ENCODE peak calls at places on chromosome 4, in four cellular contexts. U is A673; N is CD4-positive, CD25-positive, alpha-beta regulatory T cell; L is neuronal stem cell. O is an unnamed sample. For H3K9me3, the result is how much of the 10 kb centered on the place peaks cover.

GRCh38 chr4:26420438-26420837 is 69.8 kb downstream of the CCKAR start:
- DNase-seq in U (no peak), N (no peak), L (no peak), O (no peak)

GRCh38 chr4:33658971-33659370 is 2585.3 kb downstream of the ARAP2 start:
- DNase-seq in U (no peak), N (no peak), L (no peak), O (no peak)

GRCh38 chr4:100165809-100166208 is 24.5 kb downstream of the DDIT4L start:
- DNase-seq in U (no peak), N (no peak), L (peak), O (no peak)

GRCh38 chr4:84511703-84512102 is 12.6 kb upstream of the NKX6-1 start:
- DNase-seq in U (no peak), N (no peak), L (no peak), O (no peak)

GRCh38 chr4:147160908-147161513 is 215.3 kb upstream of the TTC29 start:
- DNase-seq in U (peak), N (no peak), L (peak), O (no peak)

GRCh38 chr4:16897991-16898827 is at the start of gene LDB2:
- DNase-seq in U (peak), N (no peak), L (peak), O (no peak)

GRCh38 chr4:88007304-88008132 is at the start of gene PKD2:
- DNase-seq in U (peak), N (peak), L (peak), O (peak)

GRCh38 chr4:188423039-188423438 is 283.8 kb downstream of the TRIML1 start:
- DNase-seq in U (no peak), N (no peak), L (no peak), O (no peak)

GRCh38 chr4:146095091-146095690 is 80.3 kb upstream of the LSM6 start:
- DNase-seq in U (peak), N (peak), L (peak), O (no peak)

GRCh38 chr4:8391972-8392371 is 48.6 kb downstream of the ACOX3 start:
- DNase-seq in U (peak), N (peak), L (no peak), O (no peak)

GRCh38 chr4:72896515-72896914 is 173.0 kb downstream of the COX18 start:
- DNase-seq in U (no peak), N (no peak), L (no peak), O (no peak)

GRCh38 chr4:236028-236427 is 69.2 kb downstream of the ZNF732 start:
- DNase-seq in U (no peak), N (no peak), L (no peak), O (no peak)

DNA sequence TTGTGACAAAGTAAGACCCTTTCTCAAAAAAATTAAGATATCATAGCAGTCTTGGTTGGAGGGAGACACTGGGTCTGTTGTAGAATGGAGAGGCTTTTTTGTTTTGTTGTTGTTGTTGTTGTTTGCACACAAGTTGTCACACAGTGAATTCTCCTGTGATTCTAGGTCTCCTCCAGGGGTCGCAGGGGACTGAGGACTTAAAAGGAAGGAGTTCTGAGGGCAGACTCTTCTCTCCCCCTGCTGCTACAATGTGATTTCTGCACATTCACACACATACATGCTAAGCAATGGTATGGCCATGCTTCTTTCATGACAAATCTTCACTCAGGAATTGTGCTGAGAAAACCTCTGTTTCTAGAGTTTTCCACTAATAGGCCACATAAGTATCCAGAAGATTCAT is 71.1 kb downstream of the ZNF732 start:
- DNase-seq in U (no peak), N (no peak), L (no peak), O (no peak)
- H3K9me3 ChIP-seq in U (under half), N (under half), L (half or more), O (under half)

GRCh38 chr4:17985832-17986231 is 35.7 kb downstream of the LCORL start:
- DNase-seq in U (no peak), N (no peak), L (no peak), O (no peak)
- H3K9me3 ChIP-seq in U (half or more), N (under half), L (half or more), O (under half)

GRCh38 chr4:18813055-18813454 is 791.5 kb upstream of the LCORL start:
- DNase-seq in U (no peak), N (no peak), L (no peak), O (no peak)

GRCh38 chr4:18816228-18816891 is 794.8 kb upstream of the LCORL start:
- DNase-seq in U (no peak), N (no peak), L (no peak), O (no peak)

GRCh38 chr4:18813771-18814170 is 792.2 kb upstream of the LCORL start:
- DNase-seq in U (no peak), N (no peak), L (no peak), O (no peak)

GRCh38 chr4:18815779-18816173 is 794.2 kb upstream of the LCORL start:
- DNase-seq in U (peak), N (no peak), L (no peak), O (no peak)

DNA sequence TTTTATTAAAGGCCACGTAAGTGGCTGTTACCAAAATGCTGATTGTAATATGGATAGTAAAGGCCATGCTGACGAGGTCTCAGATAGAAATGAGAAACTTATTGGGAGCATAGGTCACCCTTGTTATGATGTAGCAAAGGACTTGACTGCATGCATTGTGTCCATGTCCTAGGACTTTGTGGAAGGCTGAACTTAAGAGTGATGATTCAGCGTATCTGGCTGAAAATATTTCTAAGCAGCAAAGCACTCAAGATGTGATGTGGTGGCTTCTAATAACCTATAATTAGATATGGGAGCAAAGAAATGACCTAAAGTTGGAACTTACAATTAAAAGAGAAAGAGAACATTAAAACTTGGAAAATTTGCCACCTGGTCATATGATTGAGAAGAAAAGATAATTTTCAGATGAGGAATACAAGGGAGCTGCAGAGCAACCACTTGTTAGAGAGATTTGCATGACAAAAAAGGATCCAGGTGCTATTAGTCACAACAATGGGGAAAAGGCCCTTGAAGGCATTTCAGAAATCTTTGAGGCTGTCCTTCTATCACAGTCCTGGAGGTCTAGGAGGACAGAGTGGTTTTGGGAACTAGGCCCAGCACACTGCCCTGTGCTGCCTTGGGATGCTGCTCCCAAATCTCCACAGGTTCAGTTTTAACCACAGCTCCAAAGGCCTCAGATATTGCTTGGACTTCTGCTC is 793.7 kb upstream of the LCORL start:
- DNase-seq in U (no peak), N (no peak), L (no peak), O (no peak)
- H3K9me3 ChIP-seq in U (under half), N (under half), L (under half), O (under half)

GRCh38 chr4:135073389-135073788 is 871.8 kb upstream of the PABPC4L start:
- DNase-seq in U (no peak), N (no peak), L (no peak), O (no peak)
- H3K9me3 ChIP-seq in U (under half), N (under half), L (under half), O (under half)